ENCODE peak calls at places on chromosomes 6 and 20, in nine cellular contexts. One of them, this sample, is unnamed.
A peak's percentile ranks its signal among the peaks of the same experiment; 100 is the strongest.

GRCh38 chr6:157012355-157012754 is 235.2 kb downstream of the ARID1B start:
- DNase-seq in GM12865: no peak
- DNase-seq in CD4-positive, alpha-beta T cell: no peak
- DNase-seq in RWPE2: no peak
- DNase-seq in BE2C: no peak
- DNase-seq in epithelial cell of esophagus: no peak
- DNase-seq in neural progenitor cell: no peak
- DNase-seq in suprapubic skin: no peak
- DNase-seq in NB4: no peak
- DNase-seq in this sample: no peak

GRCh38 chr6:18389479-18389878 is 2.3 kb downstream of the RNF144B start:
- DNase-seq in GM12865: no peak
- DNase-seq in CD4-positive, alpha-beta T cell: no peak
- DNase-seq in RWPE2: no peak
- DNase-seq in BE2C: no peak
- DNase-seq in epithelial cell of esophagus: no peak
- DNase-seq in neural progenitor cell: no peak
- DNase-seq in suprapubic skin: no peak
- DNase-seq in NB4: no peak
- DNase-seq in this sample: no peak

GRCh38 chr6:129050086-129050485 is 167.1 kb downstream of the LAMA2 start:
- DNase-seq in GM12865: no peak
- DNase-seq in CD4-positive, alpha-beta T cell: no peak
- DNase-seq in RWPE2: no peak
- DNase-seq in BE2C: no peak
- DNase-seq in epithelial cell of esophagus: peak; percentile 28
- DNase-seq in neural progenitor cell: no peak
- DNase-seq in suprapubic skin: no peak
- DNase-seq in NB4: no peak
- DNase-seq in this sample: no peak

GRCh38 chr20:48465271-48465670 is 362.5 kb downstream of the PREX1 start:
- DNase-seq in GM12865: no peak
- DNase-seq in CD4-positive, alpha-beta T cell: no peak
- DNase-seq in RWPE2: peak; percentile 60
- DNase-seq in BE2C: no peak
- DNase-seq in epithelial cell of esophagus: no peak
- DNase-seq in neural progenitor cell: no peak
- DNase-seq in suprapubic skin: peak; percentile 21
- DNase-seq in NB4: no peak
- DNase-seq in this sample: no peak

GRCh38 chr6:35161776-35162607 is 20.9 kb upstream of the TCP11 start:
- DNase-seq in GM12865: no peak
- DNase-seq in CD4-positive, alpha-beta T cell: no peak
- DNase-seq in RWPE2: no peak
- DNase-seq in BE2C: no peak
- DNase-seq in epithelial cell of esophagus: no peak
- DNase-seq in neural progenitor cell: no peak
- DNase-seq in suprapubic skin: peak; percentile 60
- DNase-seq in NB4: no peak
- DNase-seq in this sample: peak; percentile 32

GRCh38 chr6:122033564-122034181 is 365.8 kb upstream of the HSF2 start:
- DNase-seq in GM12865: peak; percentile 32
- DNase-seq in CD4-positive, alpha-beta T cell: no peak
- DNase-seq in RWPE2: no peak
- DNase-seq in BE2C: no peak
- DNase-seq in epithelial cell of esophagus: peak; percentile 76
- DNase-seq in neural progenitor cell: peak; percentile 82
- DNase-seq in suprapubic skin: no peak
- DNase-seq in NB4: peak; percentile 66
- DNase-seq in this sample: peak; percentile 11

GRCh38 chr6:78525961-78526360 is 341.4 kb upstream of the IRAK1BP1 start:
- DNase-seq in GM12865: no peak
- DNase-seq in CD4-positive, alpha-beta T cell: no peak
- DNase-seq in RWPE2: no peak
- DNase-seq in BE2C: no peak
- DNase-seq in epithelial cell of esophagus: no peak
- DNase-seq in neural progenitor cell: no peak
- DNase-seq in suprapubic skin: no peak
- DNase-seq in NB4: no peak
- DNase-seq in this sample: no peak

GRCh38 chr6:116139917-116140316 is 14.0 kb upstream of the COL10A1 start:
- DNase-seq in GM12865: no peak
- DNase-seq in CD4-positive, alpha-beta T cell: no peak
- DNase-seq in RWPE2: no peak
- DNase-seq in BE2C: no peak
- DNase-seq in epithelial cell of esophagus: peak; percentile 28
- DNase-seq in neural progenitor cell: peak; percentile 16
- DNase-seq in suprapubic skin: no peak
- DNase-seq in NB4: no peak
- DNase-seq in this sample: no peak

GRCh38 chr6:125749112-125749863 is at the start of gene HEY2:
- DNase-seq in GM12865: peak; percentile 91
- DNase-seq in CD4-positive, alpha-beta T cell: peak; percentile 78
- DNase-seq in RWPE2: peak; percentile 83
- DNase-seq in BE2C: peak; percentile 94
- DNase-seq in epithelial cell of esophagus: peak; percentile 93
- DNase-seq in neural progenitor cell: peak; percentile 95
- DNase-seq in suprapubic skin: peak; percentile 93
- DNase-seq in NB4: peak; percentile 92
- DNase-seq in this sample: peak; percentile 97

GRCh38 chr20:58492795-58493538 is 22.2 kb downstream of the APCDD1L start:
- DNase-seq in GM12865: no peak
- DNase-seq in CD4-positive, alpha-beta T cell: no peak
- DNase-seq in RWPE2: no peak
- DNase-seq in BE2C: no peak
- DNase-seq in epithelial cell of esophagus: peak; percentile 9
- DNase-seq in neural progenitor cell: no peak
- DNase-seq in suprapubic skin: no peak
- DNase-seq in NB4: no peak
- DNase-seq in this sample: no peak

GRCh38 chr20:11540558-11540957 is 377.1 kb upstream of the BTBD3 start:
- DNase-seq in GM12865: no peak
- DNase-seq in CD4-positive, alpha-beta T cell: no peak
- DNase-seq in RWPE2: no peak
- DNase-seq in BE2C: no peak
- DNase-seq in epithelial cell of esophagus: no peak
- DNase-seq in neural progenitor cell: no peak
- DNase-seq in suprapubic skin: no peak
- DNase-seq in NB4: no peak
- DNase-seq in this sample: no peak

GRCh38 chr20:11549172-11550117 is 368.2 kb upstream of the BTBD3 start:
- DNase-seq in GM12865: no peak
- DNase-seq in CD4-positive, alpha-beta T cell: no peak
- DNase-seq in RWPE2: no peak
- DNase-seq in BE2C: no peak
- DNase-seq in epithelial cell of esophagus: no peak
- DNase-seq in neural progenitor cell: no peak
- DNase-seq in suprapubic skin: no peak
- DNase-seq in NB4: no peak
- DNase-seq in this sample: no peak

GRCh38 chr20:11542645-11543044 is 375.0 kb upstream of the BTBD3 start:
- DNase-seq in GM12865: no peak
- DNase-seq in CD4-positive, alpha-beta T cell: no peak
- DNase-seq in RWPE2: no peak
- DNase-seq in BE2C: no peak
- DNase-seq in epithelial cell of esophagus: no peak
- DNase-seq in neural progenitor cell: no peak
- DNase-seq in suprapubic skin: no peak
- DNase-seq in NB4: no peak
- DNase-seq in this sample: no peak

GRCh38 chr20:11544029-11544678 is 373.5 kb upstream of the BTBD3 start:
- DNase-seq in GM12865: peak; percentile 76
- DNase-seq in CD4-positive, alpha-beta T cell: no peak
- DNase-seq in RWPE2: no peak
- DNase-seq in BE2C: peak; percentile 30
- DNase-seq in epithelial cell of esophagus: peak; percentile 79
- DNase-seq in neural progenitor cell: peak; percentile 71
- DNase-seq in suprapubic skin: no peak
- DNase-seq in NB4: peak; percentile 69
- DNase-seq in this sample: peak; percentile 42
- TF ChIP-seq CTCF in GM12865: peak; percentile 48
- TF ChIP-seq CTCF in CD4-positive, alpha-beta T cell: no peak
- TF ChIP-seq CTCF in RWPE2: peak; percentile 91
- TF ChIP-seq CTCF in BE2C: peak; percentile 54
- TF ChIP-seq CTCF in epithelial cell of esophagus: peak; percentile 52
- TF ChIP-seq CTCF in neural progenitor cell: peak; percentile 79
- TF ChIP-seq CTCF in suprapubic skin: peak; percentile 58
- TF ChIP-seq CTCF in NB4: peak; percentile 19
- TF ChIP-seq CTCF in this sample: peak; percentile 74

GRCh38 chr6:32147401-32148132 is 4.2 kb downstream of the PRRT1 start:
- DNase-seq in GM12865: no peak
- DNase-seq in CD4-positive, alpha-beta T cell: no peak
- DNase-seq in RWPE2: no peak
- DNase-seq in BE2C: no peak
- DNase-seq in epithelial cell of esophagus: no peak
- DNase-seq in neural progenitor cell: no peak
- DNase-seq in suprapubic skin: no peak
- DNase-seq in NB4: peak; percentile 31
- DNase-seq in this sample: no peak

GRCh38 chr6:32149932-32150920 is 1.5 kb downstream of the PRRT1 start:
- DNase-seq in GM12865: no peak
- DNase-seq in CD4-positive, alpha-beta T cell: no peak
- DNase-seq in RWPE2: no peak
- DNase-seq in BE2C: no peak
- DNase-seq in epithelial cell of esophagus: no peak
- DNase-seq in neural progenitor cell: peak; percentile 47
- DNase-seq in suprapubic skin: no peak
- DNase-seq in NB4: no peak
- DNase-seq in this sample: no peak

GRCh38 chr6:32148289-32148688 is 3.5 kb downstream of the PRRT1 start:
- DNase-seq in GM12865: no peak
- DNase-seq in CD4-positive, alpha-beta T cell: no peak
- DNase-seq in RWPE2: no peak
- DNase-seq in BE2C: no peak
- DNase-seq in epithelial cell of esophagus: no peak
- DNase-seq in neural progenitor cell: peak; percentile 53
- DNase-seq in suprapubic skin: no peak
- DNase-seq in NB4: no peak
- DNase-seq in this sample: no peak

GRCh38 chr6:32149577-32149845 is 2.2 kb downstream of the PRRT1 start:
- DNase-seq in GM12865: no peak
- DNase-seq in CD4-positive, alpha-beta T cell: no peak
- DNase-seq in RWPE2: no peak
- DNase-seq in BE2C: no peak
- DNase-seq in epithelial cell of esophagus: no peak
- DNase-seq in neural progenitor cell: no peak
- DNase-seq in suprapubic skin: no peak
- DNase-seq in NB4: no peak
- DNase-seq in this sample: no peak

DNA sequence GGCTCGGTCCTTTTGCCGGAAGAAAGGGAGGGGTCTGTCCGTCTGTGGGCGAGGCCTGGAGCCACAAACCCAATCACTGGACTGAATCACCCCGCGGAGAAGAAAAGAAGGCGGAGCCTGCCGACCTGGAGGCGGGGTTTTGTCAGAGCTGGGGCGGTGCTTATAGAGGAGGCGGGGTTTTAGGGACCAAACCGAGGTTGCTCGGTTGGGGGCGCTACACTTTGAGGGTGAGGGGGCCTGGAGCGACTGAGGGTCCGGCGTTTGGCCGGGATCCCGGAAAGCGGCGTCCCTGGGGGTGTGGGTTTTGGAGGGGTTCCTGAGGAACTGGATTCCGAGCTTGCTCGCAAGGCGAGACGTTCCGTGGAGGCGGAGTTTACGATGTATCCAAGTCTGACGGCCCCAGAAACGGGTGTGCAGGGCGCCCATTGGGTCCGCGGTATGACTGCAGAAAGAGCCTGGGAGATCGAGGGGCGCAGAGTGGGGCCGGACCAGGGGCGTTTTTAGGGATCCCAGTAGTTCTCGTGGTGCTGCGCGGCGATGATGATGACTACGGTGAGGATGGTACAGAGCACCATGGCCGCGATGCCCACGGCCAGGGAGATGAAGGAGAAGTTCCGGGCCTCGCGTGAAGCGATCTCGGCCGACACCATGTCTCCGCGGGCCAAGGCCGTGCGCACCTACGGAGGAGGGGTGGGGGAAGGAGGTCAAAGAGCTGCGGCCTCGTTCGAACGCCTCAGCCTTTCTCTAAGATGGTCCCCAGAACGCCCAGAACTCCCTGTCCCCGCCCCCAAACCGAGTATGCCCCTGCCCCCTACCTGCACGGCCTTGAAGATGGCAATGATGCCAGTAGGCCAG is 2.8 kb downstream of the PRRT1 start:
- DNase-seq in GM12865: no peak
- DNase-seq in CD4-positive, alpha-beta T cell: peak; percentile 47
- DNase-seq in RWPE2: no peak
- DNase-seq in BE2C: peak; percentile 45
- DNase-seq in epithelial cell of esophagus: peak; percentile 89
- DNase-seq in neural progenitor cell: peak; percentile 70
- DNase-seq in suprapubic skin: peak; percentile 88
- DNase-seq in NB4: no peak
- DNase-seq in this sample: no peak
- TF ChIP-seq CTCF in GM12865: no peak
- TF ChIP-seq CTCF in CD4-positive, alpha-beta T cell: peak; percentile 39
- TF ChIP-seq CTCF in RWPE2: peak; percentile 49
- TF ChIP-seq CTCF in BE2C: no peak
- TF ChIP-seq CTCF in epithelial cell of esophagus: peak; percentile 55
- TF ChIP-seq CTCF in neural progenitor cell: peak; percentile 39
- TF ChIP-seq CTCF in suprapubic skin: peak; percentile 3
- TF ChIP-seq CTCF in NB4: no peak
- TF ChIP-seq CTCF in this sample: no peak

GRCh38 chr20:45097485-45098095 is 3.3 kb downstream of the KCNS1 start:
- DNase-seq in GM12865: peak; percentile 45
- DNase-seq in CD4-positive, alpha-beta T cell: no peak
- DNase-seq in RWPE2: no peak
- DNase-seq in BE2C: no peak
- DNase-seq in epithelial cell of esophagus: peak; percentile 69
- DNase-seq in neural progenitor cell: no peak
- DNase-seq in suprapubic skin: no peak
- DNase-seq in NB4: peak; percentile 72
- DNase-seq in this sample: no peak
- TF ChIP-seq CTCF in GM12865: peak; percentile 16
- TF ChIP-seq CTCF in CD4-positive, alpha-beta T cell: no peak
- TF ChIP-seq CTCF in RWPE2: peak; percentile 74
- TF ChIP-seq CTCF in BE2C: no peak
- TF ChIP-seq CTCF in epithelial cell of esophagus: peak; percentile 49
- TF ChIP-seq CTCF in neural progenitor cell: no peak
- TF ChIP-seq CTCF in suprapubic skin: no peak
- TF ChIP-seq CTCF in NB4: peak; percentile 34
- TF ChIP-seq CTCF in this sample: no peak

GRCh38 chr20:61720348-61720696 is 345.4 kb downstream of the TAF4 start:
- DNase-seq in GM12865: no peak
- DNase-seq in CD4-positive, alpha-beta T cell: no peak
- DNase-seq in RWPE2: no peak
- DNase-seq in BE2C: no peak
- DNase-seq in epithelial cell of esophagus: no peak
- DNase-seq in neural progenitor cell: no peak
- DNase-seq in suprapubic skin: no peak
- DNase-seq in NB4: no peak
- DNase-seq in this sample: no peak
- TF ChIP-seq CTCF in GM12865: no peak
- TF ChIP-seq CTCF in CD4-positive, alpha-beta T cell: no peak
- TF ChIP-seq CTCF in RWPE2: no peak
- TF ChIP-seq CTCF in BE2C: no peak
- TF ChIP-seq CTCF in epithelial cell of esophagus: no peak
- TF ChIP-seq CTCF in neural progenitor cell: no peak
- TF ChIP-seq CTCF in suprapubic skin: no peak
- TF ChIP-seq CTCF in NB4: no peak
- TF ChIP-seq CTCF in this sample: no peak

GRCh38 chr6:127302728-127303675 is 36.3 kb downstream of the RNF146 start:
- DNase-seq in GM12865: peak; percentile 51
- DNase-seq in CD4-positive, alpha-beta T cell: no peak
- DNase-seq in RWPE2: no peak
- DNase-seq in BE2C: peak; percentile 24
- DNase-seq in epithelial cell of esophagus: peak; percentile 51
- DNase-seq in neural progenitor cell: peak; percentile 25
- DNase-seq in suprapubic skin: no peak
- DNase-seq in NB4: peak; percentile 64
- DNase-seq in this sample: no peak
- TF ChIP-seq CTCF in GM12865: peak; percentile 49
- TF ChIP-seq CTCF in CD4-positive, alpha-beta T cell: peak; percentile 84
- TF ChIP-seq CTCF in RWPE2: peak; percentile 82
- TF ChIP-seq CTCF in BE2C: peak; percentile 68
- TF ChIP-seq CTCF in epithelial cell of esophagus: peak; percentile 65
- TF ChIP-seq CTCF in neural progenitor cell: peak; percentile 72
- TF ChIP-seq CTCF in suprapubic skin: peak; percentile 52
- TF ChIP-seq CTCF in NB4: peak; percentile 60
- TF ChIP-seq CTCF in this sample: peak; percentile 53

This sample was measured in nephron progenitor cell.